ENCODE peak calls at places on chromosomes 4 and X, in six cellular contexts. One of them, this sample, is unnamed.

GRCh38 chrX:137362583-137362982 is 203.3 kb upstream of the ZIC3 start:
- DNase-seq in endothelial cell: no peak
- DNase-seq in RWPE1: no peak
- DNase-seq in heart left ventricle: no peak
- DNase-seq in body of pancreas: no peak
- DNase-seq in A549: no peak
- DNase-seq in this sample: no peak

GRCh38 chrX:110992611-110993010 is 103.4 kb upstream of the PAK3 start:
- DNase-seq in endothelial cell: peak
- DNase-seq in RWPE1: peak
- DNase-seq in heart left ventricle: no peak
- DNase-seq in body of pancreas: peak
- DNase-seq in A549: peak
- DNase-seq in this sample: peak

GRCh38 chrX:41480508-41481260 is 33.5 kb downstream of the NYX start:
- DNase-seq in endothelial cell: no peak
- DNase-seq in RWPE1: no peak
- DNase-seq in heart left ventricle: no peak
- DNase-seq in body of pancreas: no peak
- DNase-seq in A549: no peak
- DNase-seq in this sample: no peak

GRCh38 chr4:128916832-128917231 is 107.3 kb downstream of the JADE1 start:
- DNase-seq in endothelial cell: no peak
- DNase-seq in RWPE1: no peak
- DNase-seq in heart left ventricle: no peak
- DNase-seq in body of pancreas: no peak
- DNase-seq in A549: no peak
- DNase-seq in this sample: no peak

GRCh38 chr4:40475609-40476008 is 140.5 kb downstream of the CHRNA9 start:
- DNase-seq in endothelial cell: no peak
- DNase-seq in RWPE1: no peak
- DNase-seq in heart left ventricle: no peak
- DNase-seq in body of pancreas: no peak
- DNase-seq in A549: peak
- DNase-seq in this sample: no peak

GRCh38 chrX:103066606-103067005 is 2.6 kb upstream of the BEX1 start:
- DNase-seq in endothelial cell: no peak
- DNase-seq in RWPE1: no peak
- DNase-seq in heart left ventricle: no peak
- DNase-seq in body of pancreas: no peak
- DNase-seq in A549: no peak
- DNase-seq in this sample: no peak

GRCh38 chrX:30615229-30615628 is 37.7 kb upstream of the TASL start:
- DNase-seq in endothelial cell: no peak
- DNase-seq in RWPE1: no peak
- DNase-seq in heart left ventricle: no peak
- DNase-seq in body of pancreas: no peak
- DNase-seq in A549: no peak
- DNase-seq in this sample: no peak

GRCh38 chrX:70039758-70040157 is 10.0 kb downstream of the AWAT2 start:
- DNase-seq in endothelial cell: no peak
- DNase-seq in RWPE1: no peak
- DNase-seq in heart left ventricle: no peak
- DNase-seq in body of pancreas: no peak
- DNase-seq in A549: no peak
- DNase-seq in this sample: no peak

GRCh38 chrX:140504371-140505324 is at the start of gene SOX3:
- DNase-seq in endothelial cell: no peak
- DNase-seq in RWPE1: no peak
- DNase-seq in heart left ventricle: no peak
- DNase-seq in body of pancreas: no peak
- DNase-seq in A549: no peak
- DNase-seq in this sample: no peak

GRCh38 chr4:8854866-8855265 is 16.8 kb downstream of the HMX1 start:
- DNase-seq in endothelial cell: no peak
- DNase-seq in RWPE1: no peak
- DNase-seq in heart left ventricle: peak
- DNase-seq in body of pancreas: no peak
- DNase-seq in A549: no peak
- DNase-seq in this sample: no peak

GRCh38 chr4:26032572-26033320 is 118.7 kb downstream of the SMIM20 start:
- DNase-seq in endothelial cell: no peak
- DNase-seq in RWPE1: no peak
- DNase-seq in heart left ventricle: no peak
- DNase-seq in body of pancreas: no peak
- DNase-seq in A549: no peak
- DNase-seq in this sample: no peak

GRCh38 chr4:107757860-107758476 is 37.9 kb upstream of the PAPSS1 start:
- DNase-seq in endothelial cell: no peak
- DNase-seq in RWPE1: peak
- DNase-seq in heart left ventricle: no peak
- DNase-seq in body of pancreas: no peak
- DNase-seq in A549: peak
- DNase-seq in this sample: no peak

GRCh38 chr4:107519057-107519456 is 201.0 kb downstream of the PAPSS1 start:
- DNase-seq in endothelial cell: peak
- DNase-seq in RWPE1: peak
- DNase-seq in heart left ventricle: no peak
- DNase-seq in body of pancreas: no peak
- DNase-seq in A549: peak
- DNase-seq in this sample: peak

GRCh38 chr4:822361-823092 is 3.4 kb downstream of the CPLX1 start:
- DNase-seq in endothelial cell: no peak
- DNase-seq in RWPE1: no peak
- DNase-seq in heart left ventricle: no peak
- DNase-seq in body of pancreas: no peak
- DNase-seq in A549: no peak
- DNase-seq in this sample: no peak

GRCh38 chrX:274904-275475 is 6.2 kb upstream of the PLCXD1 start:
- DNase-seq in endothelial cell: peak
- DNase-seq in RWPE1: no peak
- DNase-seq in heart left ventricle: peak
- DNase-seq in body of pancreas: peak
- DNase-seq in A549: no peak
- DNase-seq in this sample: no peak

GRCh38 chr4:22363071-22363470 is 152.8 kb downstream of the ADGRA3 start:
- DNase-seq in endothelial cell: no peak
- DNase-seq in RWPE1: peak
- DNase-seq in heart left ventricle: no peak
- DNase-seq in body of pancreas: no peak
- DNase-seq in A549: no peak
- DNase-seq in this sample: no peak

GRCh38 chr4:137263206-137263605 is 269.1 kb downstream of the PCDH18 start:
- DNase-seq in endothelial cell: no peak
- DNase-seq in RWPE1: no peak
- DNase-seq in heart left ventricle: no peak
- DNase-seq in body of pancreas: no peak
- DNase-seq in A549: no peak
- DNase-seq in this sample: no peak

GRCh38 chrX:22392176-22392814 is 119.6 kb downstream of the CBLL2 start:
- DNase-seq in endothelial cell: no peak
- DNase-seq in RWPE1: no peak
- DNase-seq in heart left ventricle: no peak
- DNase-seq in body of pancreas: no peak
- DNase-seq in A549: no peak
- DNase-seq in this sample: no peak

GRCh38 chr4:29540439-29541102 is 1179.6 kb upstream of the PCDH7 start:
- DNase-seq in endothelial cell: no peak
- DNase-seq in RWPE1: peak
- DNase-seq in heart left ventricle: no peak
- DNase-seq in body of pancreas: no peak
- DNase-seq in A549: no peak
- DNase-seq in this sample: no peak

GRCh38 chr4:117545042-117545441 is 459.7 kb upstream of the TRAM1L1 start:
- DNase-seq in endothelial cell: no peak
- DNase-seq in RWPE1: no peak
- DNase-seq in heart left ventricle: no peak
- DNase-seq in body of pancreas: no peak
- DNase-seq in A549: no peak
- DNase-seq in this sample: no peak

GRCh38 chr4:48025005-48025404 is 8.4 kb downstream of the NIPAL1 start:
- DNase-seq in endothelial cell: no peak
- DNase-seq in RWPE1: no peak
- DNase-seq in heart left ventricle: no peak
- DNase-seq in body of pancreas: no peak
- DNase-seq in A549: no peak
- DNase-seq in this sample: no peak

GRCh38 chr4:1192493-1193205 is 20.3 kb upstream of the SPON2 start:
- DNase-seq in endothelial cell: no peak
- DNase-seq in RWPE1: no peak
- DNase-seq in heart left ventricle: peak
- DNase-seq in body of pancreas: peak
- DNase-seq in A549: peak
- DNase-seq in this sample: no peak

GRCh38 chr4:113684534-113685091 is 76.9 kb downstream of the CAMK2D start:
- DNase-seq in endothelial cell: no peak
- DNase-seq in RWPE1: no peak
- DNase-seq in heart left ventricle: peak
- DNase-seq in body of pancreas: peak
- DNase-seq in A549: peak
- DNase-seq in this sample: peak

GRCh38 chr4:169253904-169254303 is 16.9 kb downstream of the SH3RF1 start:
- DNase-seq in endothelial cell: no peak
- DNase-seq in RWPE1: no peak
- DNase-seq in heart left ventricle: no peak
- DNase-seq in body of pancreas: no peak
- DNase-seq in A549: peak
- DNase-seq in this sample: no peak

GRCh38 chrX:125090046-125090445 is 229.6 kb upstream of the TEX13C start:
- DNase-seq in endothelial cell: no peak
- DNase-seq in RWPE1: no peak
- DNase-seq in heart left ventricle: no peak
- DNase-seq in body of pancreas: no peak
- DNase-seq in A549: peak
- DNase-seq in this sample: no peak

GRCh38 chr4:900073-900472 is 32.0 kb downstream of the GAK start:
- DNase-seq in endothelial cell: no peak
- DNase-seq in RWPE1: no peak
- DNase-seq in heart left ventricle: no peak
- DNase-seq in body of pancreas: no peak
- DNase-seq in A549: no peak
- DNase-seq in this sample: no peak

GRCh38 chrX:65677954-65678469 is 10.6 kb downstream of the MSN start:
- DNase-seq in endothelial cell: no peak
- DNase-seq in RWPE1: peak
- DNase-seq in heart left ventricle: peak
- DNase-seq in body of pancreas: no peak
- DNase-seq in A549: peak
- DNase-seq in this sample: no peak

GRCh38 chrX:100731441-100732281 is at the start of gene SYTL4:
- DNase-seq in endothelial cell: peak
- DNase-seq in RWPE1: peak
- DNase-seq in heart left ventricle: peak
- DNase-seq in body of pancreas: peak
- DNase-seq in A549: no peak
- DNase-seq in this sample: no peak

GRCh38 chr4:102174800-102175199 is 170.5 kb downstream of the SLC39A8 start:
- DNase-seq in endothelial cell: no peak
- DNase-seq in RWPE1: no peak
- DNase-seq in heart left ventricle: no peak
- DNase-seq in body of pancreas: no peak
- DNase-seq in A549: peak
- DNase-seq in this sample: no peak

GRCh38 chr4:86778169-86778568 is 71.0 kb downstream of the SLC10A6 start:
- DNase-seq in endothelial cell: no peak
- DNase-seq in RWPE1: no peak
- DNase-seq in heart left ventricle: no peak
- DNase-seq in body of pancreas: no peak
- DNase-seq in A549: no peak
- DNase-seq in this sample: no peak

DNA sequence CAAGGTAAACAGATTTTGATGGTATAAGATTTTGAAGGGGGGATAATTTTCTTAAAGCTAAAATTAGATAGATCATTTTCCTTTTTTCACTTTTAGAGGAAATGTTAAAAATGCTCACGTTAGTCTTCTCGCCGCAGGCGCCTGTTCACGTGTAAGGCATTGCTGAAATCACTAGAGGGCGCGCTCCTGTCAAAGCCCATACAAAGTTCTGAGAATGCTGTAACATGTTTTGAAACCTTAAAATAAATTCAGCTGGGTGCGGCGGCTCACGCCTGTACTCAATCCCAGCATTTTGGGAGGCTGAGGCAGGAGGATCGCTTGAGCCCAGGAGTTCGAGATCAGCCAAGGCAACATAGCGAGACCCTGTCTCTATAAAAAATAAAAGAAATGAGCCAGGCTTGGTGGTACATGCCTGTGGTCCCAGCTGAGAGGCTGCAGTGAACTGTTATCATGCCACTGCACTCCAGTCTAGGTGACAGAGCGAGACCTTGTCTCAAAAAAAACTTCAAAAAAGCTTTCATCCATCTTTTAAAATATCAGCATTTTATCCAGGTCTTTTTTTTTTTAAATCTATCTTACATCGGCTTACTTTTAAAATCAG is 138.0 kb downstream of the RBMX2 start:
- DNase-seq in endothelial cell: peak
- DNase-seq in RWPE1: peak
- DNase-seq in heart left ventricle: peak
- DNase-seq in body of pancreas: peak
- DNase-seq in A549: peak
- DNase-seq in this sample: peak
- TF ChIP-seq CTCF in endothelial cell: peak
- TF ChIP-seq CTCF in RWPE1: peak
- TF ChIP-seq CTCF in heart left ventricle: peak
- TF ChIP-seq CTCF in body of pancreas: peak
- TF ChIP-seq CTCF in A549: peak
- TF ChIP-seq CTCF in this sample: peak

DNA sequence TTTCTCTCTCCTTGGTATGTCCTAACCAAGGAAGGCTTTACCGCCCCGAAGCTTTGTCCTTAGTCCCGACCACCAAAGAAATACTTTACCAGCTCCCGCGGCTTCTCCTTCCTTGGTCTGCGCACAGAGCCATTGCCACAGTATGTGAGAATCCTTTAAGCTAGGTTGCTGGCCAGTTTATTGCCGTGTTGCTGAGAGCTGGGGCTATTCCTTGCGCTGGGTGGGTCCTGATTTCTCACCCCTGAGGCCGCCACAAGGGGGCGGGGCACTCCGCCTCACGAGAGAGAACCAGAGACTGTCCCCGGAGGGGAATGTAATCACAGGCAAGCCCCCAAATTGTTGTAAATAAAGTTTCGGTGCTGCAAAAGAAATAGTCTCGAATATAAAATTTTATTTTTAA is 331.0 kb upstream of the PCDH10 start:
- DNase-seq in endothelial cell: peak
- DNase-seq in RWPE1: no peak
- DNase-seq in heart left ventricle: no peak
- DNase-seq in body of pancreas: no peak
- DNase-seq in A549: peak
- DNase-seq in this sample: no peak
- TF ChIP-seq CTCF in endothelial cell: peak
- TF ChIP-seq CTCF in RWPE1: no peak
- TF ChIP-seq CTCF in heart left ventricle: no peak
- TF ChIP-seq CTCF in body of pancreas: no peak
- TF ChIP-seq CTCF in A549: no peak
- TF ChIP-seq CTCF in this sample: no peak

GRCh38 chr4:89586864-89587263 is 250.1 kb downstream of the SNCA start:
- DNase-seq in endothelial cell: no peak
- DNase-seq in RWPE1: peak
- DNase-seq in heart left ventricle: no peak
- DNase-seq in body of pancreas: no peak
- DNase-seq in A549: peak
- DNase-seq in this sample: no peak
- TF ChIP-seq CTCF in endothelial cell: no peak
- TF ChIP-seq CTCF in RWPE1: peak
- TF ChIP-seq CTCF in heart left ventricle: peak
- TF ChIP-seq CTCF in body of pancreas: no peak
- TF ChIP-seq CTCF in A549: peak
- TF ChIP-seq CTCF in this sample: no peak

GRCh38 chr4:184268574-184269160 is 51.0 kb upstream of the ENPP6 start:
- DNase-seq in endothelial cell: no peak
- DNase-seq in RWPE1: no peak
- DNase-seq in heart left ventricle: no peak
- DNase-seq in body of pancreas: no peak
- DNase-seq in A549: peak
- DNase-seq in this sample: no peak
- TF ChIP-seq CTCF in endothelial cell: no peak
- TF ChIP-seq CTCF in RWPE1: no peak
- TF ChIP-seq CTCF in heart left ventricle: no peak
- TF ChIP-seq CTCF in body of pancreas: no peak
- TF ChIP-seq CTCF in A549: no peak
- TF ChIP-seq CTCF in this sample: no peak